ENCODE peak calls at places on chromosomes 7 and 10, in eight cellular contexts. One of them, this sample, is unnamed.

GRCh38 chr7:18590259-18590658 is 94.7 kb downstream of the HDAC9 start:
- DNase-seq in activated gamma-delta T cell treated with Interleukin-2 at 50 U/mL for 16 hours: no peak
- DNase-seq in iPS-NIHi11: no peak
- DNase-seq in Daoy: no peak
- DNase-seq in CD4-positive, CD25-positive, alpha-beta regulatory T cell: no peak
- DNase-seq in NCI-H1092: no peak
- DNase-seq in globus pallidus: no peak
- DNase-seq in coronary artery: no peak
- DNase-seq in this sample: no peak

GRCh38 chr10:59895629-59896116 is 10.7 kb downstream of the CCDC6 start:
- DNase-seq in activated gamma-delta T cell treated with Interleukin-2 at 50 U/mL for 16 hours: no peak
- DNase-seq in iPS-NIHi11: no peak
- DNase-seq in Daoy: no peak
- DNase-seq in CD4-positive, CD25-positive, alpha-beta regulatory T cell: no peak
- DNase-seq in NCI-H1092: no peak
- DNase-seq in globus pallidus: no peak
- DNase-seq in coronary artery: no peak
- DNase-seq in this sample: no peak

GRCh38 chr10:125333769-125334168 is 173.4 kb upstream of the CTBP2 start:
- DNase-seq in activated gamma-delta T cell treated with Interleukin-2 at 50 U/mL for 16 hours: no peak
- DNase-seq in iPS-NIHi11: no peak
- DNase-seq in Daoy: no peak
- DNase-seq in CD4-positive, CD25-positive, alpha-beta regulatory T cell: no peak
- DNase-seq in NCI-H1092: no peak
- DNase-seq in globus pallidus: no peak
- DNase-seq in coronary artery: no peak
- DNase-seq in this sample: no peak

GRCh38 chr10:110503528-110504110 is 5.9 kb downstream of the DUSP5 start:
- DNase-seq in activated gamma-delta T cell treated with Interleukin-2 at 50 U/mL for 16 hours: no peak
- DNase-seq in iPS-NIHi11: no peak
- DNase-seq in Daoy: no peak
- DNase-seq in CD4-positive, CD25-positive, alpha-beta regulatory T cell: no peak
- DNase-seq in NCI-H1092: no peak
- DNase-seq in globus pallidus: no peak
- DNase-seq in coronary artery: no peak
- DNase-seq in this sample: no peak

GRCh38 chr10:122140941-122141623 is 130.0 kb upstream of the BTBD16 start:
- DNase-seq in activated gamma-delta T cell treated with Interleukin-2 at 50 U/mL for 16 hours: no peak
- DNase-seq in iPS-NIHi11: no peak
- DNase-seq in Daoy: peak; percentile 95
- DNase-seq in CD4-positive, CD25-positive, alpha-beta regulatory T cell: no peak
- DNase-seq in NCI-H1092: no peak
- DNase-seq in globus pallidus: no peak
- DNase-seq in coronary artery: peak; percentile 98
- DNase-seq in this sample: peak; percentile 94

GRCh38 chr10:125419831-125420230 is 259.5 kb upstream of the CTBP2 start:
- DNase-seq in activated gamma-delta T cell treated with Interleukin-2 at 50 U/mL for 16 hours: no peak
- DNase-seq in iPS-NIHi11: no peak
- DNase-seq in Daoy: no peak
- DNase-seq in CD4-positive, CD25-positive, alpha-beta regulatory T cell: no peak
- DNase-seq in NCI-H1092: no peak
- DNase-seq in globus pallidus: no peak
- DNase-seq in coronary artery: no peak
- DNase-seq in this sample: no peak

GRCh38 chr7:148334959-148335577 is 255.5 kb upstream of the C7orf33 start:
- DNase-seq in activated gamma-delta T cell treated with Interleukin-2 at 50 U/mL for 16 hours: no peak
- DNase-seq in iPS-NIHi11: peak; percentile 66
- DNase-seq in Daoy: peak; percentile 97
- DNase-seq in CD4-positive, CD25-positive, alpha-beta regulatory T cell: no peak
- DNase-seq in NCI-H1092: no peak
- DNase-seq in globus pallidus: no peak
- DNase-seq in coronary artery: no peak
- DNase-seq in this sample: peak; percentile 5

GRCh38 chr7:19051767-19052375 is 65.6 kb downstream of the TWIST1 start:
- DNase-seq in activated gamma-delta T cell treated with Interleukin-2 at 50 U/mL for 16 hours: peak; percentile 6
- DNase-seq in iPS-NIHi11: peak; percentile 64
- DNase-seq in Daoy: peak; percentile 60
- DNase-seq in CD4-positive, CD25-positive, alpha-beta regulatory T cell: peak; percentile 14
- DNase-seq in NCI-H1092: no peak
- DNase-seq in globus pallidus: no peak
- DNase-seq in coronary artery: no peak
- DNase-seq in this sample: no peak

GRCh38 chr7:22435720-22436119 is 64.3 kb downstream of the STEAP1B start:
- DNase-seq in activated gamma-delta T cell treated with Interleukin-2 at 50 U/mL for 16 hours: no peak
- DNase-seq in iPS-NIHi11: no peak
- DNase-seq in Daoy: no peak
- DNase-seq in CD4-positive, CD25-positive, alpha-beta regulatory T cell: no peak
- DNase-seq in NCI-H1092: no peak
- DNase-seq in globus pallidus: no peak
- DNase-seq in coronary artery: no peak
- DNase-seq in this sample: no peak

GRCh38 chr7:101833799-101834198 is 16.4 kb downstream of the CUX1 start:
- DNase-seq in activated gamma-delta T cell treated with Interleukin-2 at 50 U/mL for 16 hours: no peak
- DNase-seq in iPS-NIHi11: no peak
- DNase-seq in Daoy: no peak
- DNase-seq in CD4-positive, CD25-positive, alpha-beta regulatory T cell: no peak
- DNase-seq in NCI-H1092: no peak
- DNase-seq in globus pallidus: no peak
- DNase-seq in coronary artery: no peak
- DNase-seq in this sample: no peak

GRCh38 chr7:83691095-83691494 is 42.2 kb upstream of the SEMA3E start:
- DNase-seq in activated gamma-delta T cell treated with Interleukin-2 at 50 U/mL for 16 hours: no peak
- DNase-seq in iPS-NIHi11: no peak
- DNase-seq in Daoy: no peak
- DNase-seq in CD4-positive, CD25-positive, alpha-beta regulatory T cell: no peak
- DNase-seq in NCI-H1092: no peak
- DNase-seq in globus pallidus: no peak
- DNase-seq in coronary artery: no peak
- DNase-seq in this sample: no peak

GRCh38 chr10:73785721-73786511 is 510 bp downstream of the ZSWIM8 start:
- DNase-seq in activated gamma-delta T cell treated with Interleukin-2 at 50 U/mL for 16 hours: peak; percentile 40
- DNase-seq in iPS-NIHi11: peak; percentile 77
- DNase-seq in Daoy: peak; percentile 14
- DNase-seq in CD4-positive, CD25-positive, alpha-beta regulatory T cell: peak; percentile 53
- DNase-seq in NCI-H1092: no peak
- DNase-seq in globus pallidus: no peak
- DNase-seq in coronary artery: no peak
- DNase-seq in this sample: no peak

GRCh38 chr7:15407910-15408309 is 153.9 kb downstream of the AGMO start:
- DNase-seq in activated gamma-delta T cell treated with Interleukin-2 at 50 U/mL for 16 hours: no peak
- DNase-seq in iPS-NIHi11: no peak
- DNase-seq in Daoy: no peak
- DNase-seq in CD4-positive, CD25-positive, alpha-beta regulatory T cell: no peak
- DNase-seq in NCI-H1092: no peak
- DNase-seq in globus pallidus: no peak
- DNase-seq in coronary artery: no peak
- DNase-seq in this sample: no peak

GRCh38 chr7:54664235-54665228 is 94.5 kb downstream of the SEC61G start:
- DNase-seq in activated gamma-delta T cell treated with Interleukin-2 at 50 U/mL for 16 hours: no peak
- DNase-seq in iPS-NIHi11: peak; percentile 90
- DNase-seq in Daoy: peak; percentile 92
- DNase-seq in CD4-positive, CD25-positive, alpha-beta regulatory T cell: no peak
- DNase-seq in NCI-H1092: peak; percentile 74
- DNase-seq in globus pallidus: peak; percentile 37
- DNase-seq in coronary artery: no peak
- DNase-seq in this sample: no peak

GRCh38 chr10:1109795-1110673 is 53.8 kb downstream of the WDR37 start:
- DNase-seq in activated gamma-delta T cell treated with Interleukin-2 at 50 U/mL for 16 hours: peak; percentile 75
- DNase-seq in iPS-NIHi11: peak; percentile 84
- DNase-seq in Daoy: peak; percentile 66
- DNase-seq in CD4-positive, CD25-positive, alpha-beta regulatory T cell: peak; percentile 84
- DNase-seq in NCI-H1092: no peak
- DNase-seq in globus pallidus: peak; percentile 20
- DNase-seq in coronary artery: no peak
- DNase-seq in this sample: no peak

GRCh38 chr10:122149607-122150505 is 121.2 kb upstream of the BTBD16 start:
- DNase-seq in activated gamma-delta T cell treated with Interleukin-2 at 50 U/mL for 16 hours: no peak
- DNase-seq in iPS-NIHi11: no peak
- DNase-seq in Daoy: no peak
- DNase-seq in CD4-positive, CD25-positive, alpha-beta regulatory T cell: no peak
- DNase-seq in NCI-H1092: no peak
- DNase-seq in globus pallidus: no peak
- DNase-seq in coronary artery: peak; percentile 91
- DNase-seq in this sample: no peak